ENCODE peak calls at places on chromosomes 3 and 15, in seven cellular contexts. O is body of pancreas; Z is Calu3; I is iPS DF 6.9; M is activated CD8-positive, alpha-beta memory T cell treated with anti-CD3 and anti-CD28 coated beads, Interleukin-2, amount 50 U/mL, for 48 hours; X is T47D; Y is stimulated activated CD4-positive, alpha-beta T cell treated with anti-CD3 and anti-CD28 coated beads, Interleukin-1b, Interleukin-23, amount 100 ng/mL, for 1 hour. G is an unnamed sample.

GRCh38 chr3:58383476-58383875 is 50.2 kb downstream of the PDHB start:
- DNase-seq in O (no peak), Z (no peak), I (no peak), M (no peak), X (peak; percentile 56), Y (no peak), G (no peak)

GRCh38 chr3:130849111-130849552 is 44.8 kb upstream of the ATP2C1 start:
- DNase-seq in O (peak; percentile 94), Z (peak; percentile 77), I (no peak), M (no peak), X (peak; percentile 87), Y (no peak), G (peak; percentile 26)

GRCh38 chr3:96334779-96335178 is 479.6 kb upstream of the EPHA6 start:
- DNase-seq in O (no peak), Z (no peak), I (no peak), M (no peak), X (no peak), Y (no peak), G (no peak)

GRCh38 chr3:30167511-30168135 is 438.8 kb upstream of the TGFBR2 start:
- DNase-seq in O (no peak), Z (peak; percentile 13), I (no peak), M (no peak), X (no peak), Y (no peak), G (no peak)

GRCh38 chr3:72444642-72445223 is 403.5 kb downstream of the SHQ1 start:
- DNase-seq in O (no peak), Z (no peak), I (no peak), M (no peak), X (no peak), Y (no peak), G (no peak)

GRCh38 chr3:150296966-150297365 is 111.1 kb upstream of the TSC22D2 start:
- DNase-seq in O (no peak), Z (no peak), I (no peak), M (no peak), X (no peak), Y (no peak), G (no peak)

GRCh38 chr3:124409650-124410275 is 320.5 kb upstream of the UMPS start:
- DNase-seq in O (no peak), Z (peak; percentile 4), I (no peak), M (no peak), X (peak; percentile 16), Y (no peak), G (no peak)

GRCh38 chr3:82462977-82463376 is 701.5 kb upstream of the GBE1 start:
- DNase-seq in O (peak; percentile 13), Z (peak; percentile 10), I (no peak), M (no peak), X (peak; percentile 7), Y (no peak), G (no peak)

GRCh38 chr3:28171962-28172361 is 69.5 kb upstream of the CMC1 start:
- DNase-seq in O (no peak), Z (no peak), I (no peak), M (no peak), X (no peak), Y (no peak), G (no peak)

GRCh38 chr15:50256188-50257041 is 9.1 kb downstream of the HDC start:
- DNase-seq in O (no peak), Z (peak; percentile 53), I (no peak), M (no peak), X (peak; percentile 19), Y (no peak), G (no peak)

GRCh38 chr3:46089237-46090011 is 62.1 kb upstream of the XCR1 start:
- DNase-seq in O (peak; percentile 33), Z (peak; percentile 35), I (no peak), M (peak; percentile 66), X (no peak), Y (no peak), G (no peak)

GRCh38 chr3:31300802-31301443 is 231.8 kb upstream of the STT3B start:
- DNase-seq in O (peak; percentile 42), Z (no peak), I (no peak), M (no peak), X (peak; percentile 61), Y (no peak), G (no peak)

GRCh38 chr15:31440754-31441298 is 114.2 kb downstream of the KLF13 start:
- DNase-seq in O (peak; percentile 62), Z (no peak), I (no peak), M (peak; percentile 75), X (peak; percentile 47), Y (no peak), G (no peak)

GRCh38 chr15:25772500-25772899 is 90.6 kb downstream of the ATP10A start:
- DNase-seq in O (no peak), Z (no peak), I (no peak), M (no peak), X (no peak), Y (no peak), G (no peak)

GRCh38 chr15:73142802-73143762 is 90.8 kb downstream of the NEO1 start:
- DNase-seq in O (no peak), Z (no peak), I (no peak), M (peak; percentile 58), X (no peak), Y (no peak), G (no peak)

GRCh38 chr3:186102687-186103086 is 6.2 kb downstream of the ETV5 start:
- DNase-seq in O (no peak), Z (no peak), I (no peak), M (no peak), X (peak; percentile 48), Y (no peak), G (no peak)

GRCh38 chr15:62119224-62119925 is 45.7 kb downstream of the C2CD4B start:
- DNase-seq in O (peak; percentile 29), Z (peak; percentile 57), I (no peak), M (no peak), X (peak; percentile 52), Y (no peak), G (peak; percentile 32)

GRCh38 chr3:30692498-30693130 is 86.2 kb downstream of the TGFBR2 start:
- DNase-seq in O (no peak), Z (no peak), I (no peak), M (no peak), X (no peak), Y (no peak), G (no peak)

GRCh38 chr3:172221550-172221949 is 182.2 kb downstream of the FNDC3B start:
- DNase-seq in O (no peak), Z (no peak), I (no peak), M (no peak), X (no peak), Y (no peak), G (no peak)

GRCh38 chr3:57559526-57559925 is 3.5 kb downstream of the PDE12 start:
- DNase-seq in O (no peak), Z (no peak), I (no peak), M (no peak), X (no peak), Y (no peak), G (no peak)

GRCh38 chr15:93570571-93570970 is 481.6 kb upstream of the RGMA start:
- DNase-seq in O (no peak), Z (no peak), I (no peak), M (no peak), X (no peak), Y (no peak), G (no peak)

GRCh38 chr3:127848131-127849129 is 26.1 kb upstream of the MGLL start:
- DNase-seq in O (no peak), Z (no peak), I (no peak), M (no peak), X (no peak), Y (no peak), G (no peak)

GRCh38 chr3:151085227-151085888 is at the start of gene MED12L:
- DNase-seq in O (peak; percentile 79), Z (peak; percentile 88), I (no peak), M (peak; percentile 84), X (peak; percentile 86), Y (no peak), G (peak; percentile 15)

GRCh38 chr3:113104746-113105479 is 106.4 kb upstream of the BOC start:
- DNase-seq in O (no peak), Z (no peak), I (no peak), M (no peak), X (no peak), Y (no peak), G (no peak)

GRCh38 chr15:74347757-74348250 is 19.6 kb downstream of the CYP11A1 start:
- DNase-seq in O (no peak), Z (no peak), I (no peak), M (no peak), X (no peak), Y (no peak), G (no peak)

GRCh38 chr3:127566801-127567200 is 23.7 kb downstream of the TPRA1 start:
- DNase-seq in O (no peak), Z (no peak), I (no peak), M (no peak), X (no peak), Y (no peak), G (no peak)

GRCh38 chr3:196399485-196399945 is 32.7 kb downstream of the UBXN7 start:
- DNase-seq in O (no peak), Z (no peak), I (no peak), M (no peak), X (no peak), Y (no peak), G (peak; percentile 38)

GRCh38 chr3:37953226-37953625 is 37.4 kb upstream of the VILL start:
- DNase-seq in O (no peak), Z (no peak), I (no peak), M (no peak), X (no peak), Y (no peak), G (no peak)

GRCh38 chr15:89125038-89125826 is 37.0 kb downstream of the ABHD2 start:
- DNase-seq in O (peak; percentile 74), Z (no peak), I (no peak), M (no peak), X (no peak), Y (no peak), G (no peak)

GRCh38 chr15:52392008-52392687 is 96.5 kb upstream of the MYO5C start:
- DNase-seq in O (no peak), Z (no peak), I (peak; percentile 13), M (no peak), X (peak; percentile 60), Y (no peak), G (no peak)

GRCh38 chr15:95937128-95937528 is 393.4 kb upstream of the NR2F2 start:
- DNase-seq in O (no peak), Z (no peak), I (no peak), M (no peak), X (no peak), Y (no peak), G (no peak)

GRCh38 chr3:99633887-99634558 is 4.4 kb upstream of the COL8A1 start:
- DNase-seq in O (no peak), Z (no peak), I (no peak), M (no peak), X (no peak), Y (no peak), G (no peak)

GRCh38 chr3:120496278-120496975 is 45.6 kb upstream of the FSTL1 start:
- DNase-seq in O (no peak), Z (no peak), I (no peak), M (no peak), X (no peak), Y (no peak), G (no peak)

GRCh38 chr15:91291673-91292072 is 191.6 kb downstream of the SV2B start:
- DNase-seq in O (no peak), Z (no peak), I (peak; percentile 7), M (no peak), X (peak; percentile 44), Y (no peak), G (peak; percentile 62)

GRCh38 chr3:123870033-123870432 is 14.1 kb downstream of the MYLK start:
- DNase-seq in O (no peak), Z (no peak), I (no peak), M (no peak), X (no peak), Y (no peak), G (no peak)

GRCh38 chr3:13233487-13234154 is 160.4 kb upstream of the IQSEC1 start:
- DNase-seq in O (no peak), Z (no peak), I (no peak), M (no peak), X (no peak), Y (no peak), G (no peak)

GRCh38 chr3:74445541-74445940 is 168.9 kb downstream of the CNTN3 start:
- DNase-seq in O (no peak), Z (no peak), I (no peak), M (no peak), X (no peak), Y (no peak), G (no peak)

GRCh38 chr3:52436500-52437106 is 8.3 kb downstream of the SEMA3G start:
- DNase-seq in O (no peak), Z (no peak), I (no peak), M (no peak), X (no peak), Y (no peak), G (no peak)

G was measured in K562.